ENCODE peak calls at places on chromosomes 13 and 19, in five cellular contexts. P, S, W, R and J are unnamed samples.

GRCh38 chr13:40181203-40181845 is 485.1 kb downstream of the FOXO1 start:
- DNase-seq in S (no peak), P (no peak), R (no peak), W (no peak), J (no peak)

GRCh38 chr19:14476663-14477401 is 1.7 kb upstream of the PTGER1 start:
- DNase-seq in S (peak; percentile 78), P (no peak), W (no peak), R (no peak), J (peak; percentile 75)

GRCh38 chr13:59963827-59964226 is 199.9 kb downstream of the DIAPH3 start:
- DNase-seq in S (no peak), R (no peak), W (no peak), P (no peak), J (no peak)

GRCh38 chr19:10206226-10206873 is 11.6 kb upstream of the DNMT1 start:
- DNase-seq in W (peak; percentile 72), S (no peak), R (no peak), P (no peak), J (no peak)

GRCh38 chr13:111629933-111630332 is 309.5 kb downstream of the TEX29 start:
- DNase-seq in R (no peak), S (no peak), W (no peak), P (no peak), J (no peak)

GRCh38 chr19:3198901-3199700 is 13.4 kb downstream of the NCLN start:
- DNase-seq in S (no peak), R (no peak), P (no peak), W (no peak), J (no peak)

GRCh38 chr13:113565526-113566226 is 18.9 kb upstream of the TFDP1 start:
- DNase-seq in R (no peak), P (no peak), S (peak; percentile 42), W (peak; percentile 36), J (no peak)

GRCh38 chr19:38263696-38264485 is 482 bp upstream of the SPINT2 start:
- DNase-seq in W (no peak), S (peak; percentile 86), R (no peak), P (no peak), J (peak; percentile 74)

GRCh38 chr13:114067886-114068722 is 64.3 kb downstream of the RASA3 start:
- DNase-seq in S (peak; percentile 68), R (no peak), P (no peak), W (peak; percentile 51), J (no peak)

GRCh38 chr13:27969073-27969865 is at the start of gene CDX2:
- DNase-seq in W (no peak), S (no peak), P (no peak), R (no peak), J (no peak)

GRCh38 chr19:46761418-46761831 is 15.2 kb upstream of the STRN4 start:
- DNase-seq in S (no peak), R (no peak), W (no peak), P (no peak), J (no peak)

GRCh38 chr19:14090509-14091085 is at the start of gene SAMD1:
- DNase-seq in P (peak; percentile 95), R (peak; percentile 93), S (peak; percentile 96), W (peak; percentile 95), J (peak; percentile 92)

GRCh38 chr19:46551175-46551574 is 50.0 kb upstream of the CALM3 start:
- DNase-seq in S (no peak), P (no peak), W (no peak), R (no peak), J (no peak)

DNA sequence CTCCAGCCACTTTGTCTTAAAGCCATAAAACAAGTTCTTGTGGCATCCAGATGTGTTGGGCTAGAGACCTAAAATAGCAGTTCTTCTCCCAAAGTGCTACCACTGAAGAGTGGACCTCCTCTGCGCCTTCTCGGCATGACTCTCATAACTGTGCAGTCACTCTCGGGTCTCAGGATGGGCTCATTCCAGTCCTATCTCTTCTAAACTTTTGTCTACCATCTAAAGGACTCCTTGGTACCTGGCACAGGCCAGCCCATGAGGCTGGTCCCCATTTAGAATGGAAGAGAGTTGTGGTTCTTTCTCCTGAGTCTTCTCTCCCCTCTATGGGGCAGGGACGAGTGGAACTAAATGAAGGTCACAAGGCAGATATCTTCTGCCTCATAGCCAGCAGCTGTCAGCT is 272.0 kb upstream of the TMTC4 start:
- DNase-seq in W (no peak), R (no peak), P (no peak), S (no peak), J (no peak)
- H3K4me1 ChIP-seq in W (no peaks in the 10 kb centered on the region), R (no peaks in the 10 kb centered on the region), P (no peaks in the 10 kb centered on the region), S (no peaks in the 10 kb centered on the region), J (no peaks in the 10 kb centered on the region)

DNA sequence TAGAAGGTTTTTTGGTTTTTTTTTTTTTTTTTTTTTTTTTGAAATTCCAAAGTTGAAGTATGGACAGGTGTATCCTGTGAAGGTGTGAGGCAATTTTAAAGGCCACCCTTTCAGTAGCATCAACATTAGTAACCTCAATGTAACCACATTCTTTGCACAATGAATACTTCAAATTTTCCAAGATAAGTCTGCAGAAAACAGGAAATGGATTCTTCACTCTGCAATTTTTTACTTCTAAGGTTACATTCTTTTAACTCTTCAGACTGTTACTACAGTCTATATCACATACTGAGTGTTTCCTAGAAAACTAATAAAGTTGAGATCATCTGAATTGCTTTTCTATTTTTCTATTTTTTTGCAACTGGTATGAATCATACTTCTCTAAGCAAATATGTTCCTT is 569.0 kb upstream of the GPC6 start:
- DNase-seq in S (no peak), R (no peak), W (no peak), P (no peak), J (no peak)
- H3K4me1 ChIP-seq in S (no peaks in the 10 kb centered on the region), R (no peaks in the 10 kb centered on the region), W (no peaks in the 10 kb centered on the region), P (no peaks in the 10 kb centered on the region), J (no peaks in the 10 kb centered on the region)

GRCh38 chr19:54206030-54206830 is 5.6 kb downstream of the RPS9 start:
- DNase-seq in P (no peak), W (peak; percentile 64), S (peak; percentile 73), R (no peak), J (no peak)

GRCh38 chr19:54206831-54207177 is 6.1 kb downstream of the RPS9 start:
- DNase-seq in W (no peak), S (peak; percentile 34), P (no peak), R (no peak), J (no peak)

GRCh38 chr19:54201980-54202379 is 1.3 kb downstream of the RPS9 start:
- DNase-seq in R (no peak), S (peak; percentile 63), P (no peak), W (no peak), J (no peak)

GRCh38 chr19:54203151-54203611 is 2.5 kb downstream of the RPS9 start:
- DNase-seq in R (no peak), P (no peak), W (no peak), S (peak; percentile 6), J (no peak)

GRCh38 chr19:54204767-54205468 is 4.3 kb downstream of the RPS9 start:
- DNase-seq in S (peak; percentile 7), W (no peak), P (no peak), R (no peak), J (no peak)
- H3K4me1 ChIP-seq in S (no peaks in the 10 kb centered on the region), W (peaks cover 90% of the 10 kb centered on the region), P (peaks cover 98% of the 10 kb centered on the region), R (peaks cover 56% of the 10 kb centered on the region), J (peaks cover 84% of the 10 kb centered on the region)

DNA sequence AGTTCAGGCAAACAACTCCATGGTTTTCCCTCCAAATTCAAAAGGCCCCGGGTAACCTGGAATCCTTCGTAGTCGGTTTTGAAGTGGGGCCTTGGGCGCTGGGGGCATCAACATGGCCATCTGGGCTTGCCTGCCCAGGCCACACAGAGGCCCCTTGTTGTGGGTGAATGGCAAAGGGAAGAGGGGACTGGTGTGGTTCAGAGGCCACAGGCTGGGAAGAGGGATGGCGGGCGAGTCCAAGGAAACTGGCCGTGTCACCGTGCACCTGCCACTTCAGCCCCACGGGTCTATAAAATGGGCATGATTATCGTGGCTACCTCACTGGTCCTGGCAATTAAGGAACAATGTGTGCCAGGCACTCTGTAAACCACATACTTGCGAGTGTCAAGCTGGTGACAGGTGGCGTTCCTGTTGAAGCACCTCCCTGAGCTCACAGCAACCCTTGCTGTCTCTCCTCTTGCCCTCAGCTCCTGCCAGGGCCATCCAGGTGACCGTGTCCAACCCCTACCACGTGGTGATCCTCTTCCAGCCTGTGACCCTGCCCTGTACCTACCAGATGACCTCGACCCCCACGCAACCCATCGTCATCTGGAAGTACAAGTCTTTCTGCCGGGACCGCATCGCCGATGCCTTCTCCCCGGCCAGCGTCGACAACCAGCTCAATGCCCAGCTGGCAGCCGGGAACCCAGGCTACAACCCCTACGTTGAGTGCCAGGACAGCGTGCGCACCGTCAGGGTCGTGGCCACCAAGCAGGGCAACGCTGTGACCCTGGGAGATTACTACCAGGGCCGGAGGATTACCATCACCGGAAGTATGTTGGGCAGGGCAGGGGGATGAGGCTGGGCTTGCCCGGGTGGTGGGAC is 1.3 kb downstream of the LSR start:
- DNase-seq in P (no peak), W (no peak), S (peak; percentile 69), R (no peak), J (no peak)
- H3K4me1 ChIP-seq in P (peaks cover 41% of the 10 kb centered on the region), W (peaks cover 51% of the 10 kb centered on the region), S (no peaks in the 10 kb centered on the region), R (no peaks in the 10 kb centered on the region), J (peaks cover 19% of the 10 kb centered on the region)

GRCh38 chr13:46582190-46582589 is 29.2 kb downstream of the LRCH1 start:
- DNase-seq in R (no peak), P (no peak), S (no peak), W (no peak), J (no peak)
- H3K4me1 ChIP-seq in R (no peaks in the 10 kb centered on the region), P (peaks cover 88% of the 10 kb centered on the region), S (peaks cover 23% of the 10 kb centered on the region), W (peaks cover 59% of the 10 kb centered on the region), J (peaks cover 12% of the 10 kb centered on the region)

DNA sequence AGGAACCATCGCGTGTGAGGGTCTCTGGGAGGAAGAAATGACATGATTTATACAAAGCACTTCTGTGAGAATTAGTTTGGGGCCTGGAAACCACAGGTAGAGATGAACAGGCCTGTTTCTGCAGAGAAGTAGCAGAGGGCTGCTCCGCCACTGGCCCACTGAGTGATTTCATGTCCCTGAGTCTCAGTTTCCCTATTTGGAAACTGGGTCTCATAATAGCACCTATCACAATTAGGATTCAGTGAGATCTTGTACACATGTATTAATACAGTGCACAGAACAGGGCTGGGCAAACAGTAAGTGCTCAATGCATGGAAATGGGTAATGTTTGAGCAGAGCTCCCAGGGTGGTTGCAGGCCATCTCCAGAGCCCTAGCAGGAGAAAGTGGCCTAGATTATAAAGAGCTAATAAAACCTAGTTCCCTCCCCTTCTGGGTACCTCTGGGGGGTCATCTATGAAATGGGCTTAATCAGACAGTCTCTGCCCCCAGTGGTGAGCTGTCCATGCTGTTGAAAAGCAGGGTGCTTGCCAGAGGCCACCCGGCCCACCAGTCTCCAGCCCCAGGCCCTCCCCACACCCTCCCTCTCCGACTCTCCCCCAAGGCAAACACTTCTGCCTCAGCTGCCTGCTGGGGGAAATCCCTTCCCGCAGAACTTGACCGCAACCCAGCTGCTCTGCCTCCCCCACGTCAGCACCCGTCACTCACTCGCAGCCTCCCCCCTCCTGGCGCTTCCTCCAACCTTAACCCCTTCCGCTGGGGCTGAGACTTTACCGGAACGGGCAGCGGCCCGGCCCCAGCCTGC is 4.5 kb downstream of the BCL3 start:
- DNase-seq in W (peak; percentile 95), R (peak; percentile 92), P (peak; percentile 90), S (peak; percentile 96), J (peak; percentile 91)
- H3K4me1 ChIP-seq in W (peaks cover 82% of the 10 kb centered on the region), R (peaks cover 24% of the 10 kb centered on the region), P (peaks cover 94% of the 10 kb centered on the region), S (no peaks in the 10 kb centered on the region), J (peaks cover 64% of the 10 kb centered on the region)

GRCh38 chr19:28486934-28487333 is 726.0 kb downstream of the UQCRFS1 start:
- DNase-seq in R (peak; percentile 41), S (no peak), P (no peak), W (no peak), J (no peak)
- H3K4me1 ChIP-seq in R (peaks cover 56% of the 10 kb centered on the region), S (no peaks in the 10 kb centered on the region), P (no peaks in the 10 kb centered on the region), W (no peaks in the 10 kb centered on the region), J (no peaks in the 10 kb centered on the region)